ENCODE peak calls at places on chromosomes 4 and X, in eight cellular contexts. V, P, G, W, U, X, F and A are unnamed samples.
A peak's percentile ranks its signal among the peaks of the same experiment; 100 is the strongest.

GRCh38 chr4:18736551-18736950 is 715.0 kb upstream of the LCORL start:
- DNase-seq in F (no peak), U (no peak), G (no peak), X (no peak), V (no peak), W (no peak), P (no peak), A (no peak)

GRCh38 chrX:39204945-39205344 is 403.7 kb downstream of the MID1IP1 start:
- DNase-seq in W (no peak), X (no peak), U (no peak), P (no peak), G (no peak), F (no peak), V (no peak), A (no peak)

GRCh38 chr4:47855350-47855749 is 17.5 kb upstream of the CORIN start:
- DNase-seq in U (no peak), X (no peak), G (no peak), W (no peak), P (no peak), F (no peak), V (no peak), A (no peak)

GRCh38 chrX:18871970-18872369 is 111.9 kb downstream of the PHKA2 start:
- DNase-seq in G (no peak), F (no peak), U (no peak), P (no peak), W (no peak), V (no peak), X (no peak), A (no peak)

GRCh38 chrX:9595131-9595530 is 130.3 kb downstream of the TBL1X start:
- DNase-seq in U (no peak), V (no peak), F (no peak), G (no peak), W (no peak), X (no peak), P (peak; percentile 31), A (no peak)

GRCh38 chr4:179372242-179372641 is 1930.0 kb upstream of the AGA start:
- DNase-seq in U (no peak), G (no peak), F (no peak), W (no peak), X (no peak), V (no peak), P (no peak), A (no peak)

GRCh38 chr4:78131403-78131802 is 74.3 kb downstream of the FRAS1 start:
- DNase-seq in X (no peak), P (peak; percentile 14), F (no peak), W (no peak), U (no peak), V (no peak), G (no peak), A (no peak)

GRCh38 chr4:43242611-43243010 is 350.1 kb downstream of the GRXCR1 start:
- DNase-seq in P (peak; percentile 64), V (no peak), G (no peak), F (no peak), X (no peak), U (no peak), W (no peak), A (no peak)

GRCh38 chr4:107349266-107349665 is 313.2 kb upstream of the DKK2 start:
- DNase-seq in V (no peak), X (peak; percentile 28), G (no peak), F (no peak), P (no peak), W (no peak), U (no peak), A (no peak)

GRCh38 chr4:150960079-150960478 is 55.0 kb downstream of the LRBA start:
- DNase-seq in X (no peak), V (no peak), F (no peak), U (no peak), G (no peak), P (peak; percentile 58), W (no peak), A (no peak)

GRCh38 chrX:47648376-47648775 is 2.0 kb downstream of the ELK1 start:
- DNase-seq in V (no peak), G (no peak), F (no peak), X (no peak), W (peak; percentile 6), P (no peak), U (no peak), A (no peak)

GRCh38 chr4:23962462-23962861 is 72.6 kb upstream of the PPARGC1A start:
- DNase-seq in P (no peak), F (no peak), U (no peak), G (no peak), V (no peak), X (no peak), W (no peak), A (no peak)

DNA sequence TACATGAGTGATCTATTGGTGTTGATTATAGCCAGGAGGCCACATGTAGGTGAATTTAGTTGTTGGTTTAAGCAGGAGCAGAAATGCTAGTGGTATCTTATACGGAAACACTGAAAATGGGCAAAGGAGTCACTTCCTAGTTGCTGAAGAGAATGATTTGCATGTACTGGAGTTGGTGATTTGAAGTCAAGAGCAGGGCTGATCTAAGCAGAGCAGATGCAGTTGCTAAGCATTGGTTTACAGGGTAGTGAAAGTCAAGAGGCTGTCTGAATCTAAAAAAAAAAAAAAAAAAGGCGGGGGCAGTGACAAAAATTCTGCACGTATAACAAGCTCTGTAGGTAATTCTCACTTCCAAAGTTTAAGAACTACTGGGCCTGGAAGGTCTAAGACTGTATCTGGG is 90.4 kb upstream of the HPRT1 start:
- DNase-seq in V (no peak), P (no peak), U (peak; percentile 55), G (no peak), F (no peak), W (no peak), X (no peak), A (peak; percentile 64)
- TF ChIP-seq CTCF in V (no peak), P (no peak), U (no peak), G (no peak), F (no peak), W (no peak), X (no peak), A (no peak)

DNA sequence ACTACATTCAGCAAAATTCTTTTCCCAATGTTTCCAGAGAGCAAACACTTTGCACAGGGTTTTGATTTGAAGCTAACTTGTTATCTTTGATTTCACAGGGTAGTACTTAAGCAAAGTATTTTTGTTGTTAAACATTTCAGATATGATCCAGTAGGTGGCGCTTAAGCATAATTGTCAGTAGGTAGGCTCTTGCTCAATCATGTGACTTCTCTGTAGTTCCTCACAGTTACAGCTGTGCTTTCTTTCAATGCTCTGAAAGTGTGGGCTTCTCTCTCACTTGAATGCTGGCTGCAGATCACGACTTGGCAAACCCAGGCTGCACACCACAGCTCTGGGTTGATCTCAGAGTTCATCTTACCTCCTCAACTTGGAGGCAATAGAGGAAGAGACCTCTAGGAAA is 1016.5 kb downstream of the SH3BGRL start:
- DNase-seq in W (no peak), F (no peak), X (no peak), P (no peak), V (no peak), G (no peak), U (peak; percentile 21), A (peak; percentile 1)
- TF ChIP-seq CTCF in W (no peak), F (no peak), X (peak; percentile 22), P (no peak), V (peak; percentile 48), G (peak; percentile 34), U (peak; percentile 11), A (no peak)

DNA sequence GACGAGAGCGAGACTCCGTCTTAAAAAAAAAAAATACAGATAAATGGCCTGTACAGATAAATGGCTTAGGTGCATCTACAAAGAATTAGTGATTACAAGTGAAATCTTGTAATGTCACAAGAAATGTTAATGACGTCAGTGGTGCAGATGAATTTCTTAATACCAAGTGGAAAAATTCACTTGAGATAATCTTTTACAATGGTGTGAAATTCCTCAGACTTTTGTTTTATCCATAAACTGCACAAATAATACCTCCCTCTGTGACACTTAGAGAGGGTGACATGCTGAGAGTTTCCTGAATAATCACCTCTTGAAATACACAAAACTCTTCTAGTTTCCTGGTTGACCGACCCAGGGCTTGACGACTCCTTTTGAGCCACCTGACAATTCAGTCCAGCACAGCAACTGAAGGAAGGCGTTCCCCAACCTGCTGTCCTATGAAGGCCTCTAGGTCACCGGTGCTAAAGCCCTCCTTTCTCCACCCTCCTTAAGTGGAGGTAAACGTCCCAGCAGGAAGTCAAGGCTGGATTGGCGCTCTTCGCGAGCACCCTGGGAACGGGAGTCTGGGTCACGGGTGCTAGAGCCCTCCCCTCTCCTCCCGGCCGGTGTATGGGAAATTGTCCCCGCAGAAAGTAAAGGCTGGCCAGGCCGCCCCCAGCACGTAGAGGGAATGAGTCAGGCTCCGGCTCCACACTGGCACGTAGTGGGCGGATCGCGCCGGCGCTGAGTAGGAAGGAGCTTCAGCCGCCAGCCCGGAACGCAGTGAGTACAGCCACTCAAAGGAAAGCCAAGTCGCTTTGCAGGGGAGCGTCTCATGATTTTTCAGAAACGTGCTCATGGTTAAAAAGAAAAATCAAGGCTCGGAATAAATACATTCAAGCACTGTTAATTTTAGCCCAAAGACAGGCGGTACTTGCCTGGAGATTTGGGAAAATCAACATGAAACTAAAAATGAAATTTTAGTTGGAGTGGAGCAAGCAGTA is at the start of gene TMEM144:
- DNase-seq in U (peak; percentile 55), W (peak; percentile 92), X (peak; percentile 86), G (peak; percentile 81), F (peak; percentile 91), P (peak; percentile 87), V (peak; percentile 59), A (no peak)
- TF ChIP-seq CTCF in U (no peak), W (no peak), X (no peak), G (no peak), F (peak; percentile 34), P (peak; percentile 8), V (no peak), A (no peak)

DNA sequence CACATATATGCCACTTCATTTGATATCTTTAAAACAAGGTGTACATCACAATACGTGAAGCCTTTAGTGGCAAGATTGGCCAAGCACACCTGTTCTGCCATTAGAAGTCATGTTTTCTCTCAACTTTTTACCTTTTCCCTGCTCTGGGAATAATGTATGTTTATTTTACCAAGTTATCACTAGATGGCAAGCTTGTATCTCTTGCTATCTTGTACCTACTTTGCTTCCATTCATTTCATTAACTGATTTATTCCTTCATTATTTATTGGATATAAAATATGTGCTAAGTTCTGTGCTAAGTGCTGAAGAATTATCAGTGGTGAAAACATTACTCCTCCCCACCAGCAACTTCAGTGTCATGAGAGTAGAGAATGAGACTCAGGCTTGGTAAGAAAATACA is 245.5 kb downstream of the ANK2 start:
- DNase-seq in P (peak; percentile 29), G (no peak), F (no peak), W (no peak), V (no peak), X (no peak), U (no peak), A (no peak)
- TF ChIP-seq CTCF in P (peak; percentile 13), G (no peak), F (no peak), W (no peak), V (no peak), X (no peak), U (no peak), A (no peak)

DNA sequence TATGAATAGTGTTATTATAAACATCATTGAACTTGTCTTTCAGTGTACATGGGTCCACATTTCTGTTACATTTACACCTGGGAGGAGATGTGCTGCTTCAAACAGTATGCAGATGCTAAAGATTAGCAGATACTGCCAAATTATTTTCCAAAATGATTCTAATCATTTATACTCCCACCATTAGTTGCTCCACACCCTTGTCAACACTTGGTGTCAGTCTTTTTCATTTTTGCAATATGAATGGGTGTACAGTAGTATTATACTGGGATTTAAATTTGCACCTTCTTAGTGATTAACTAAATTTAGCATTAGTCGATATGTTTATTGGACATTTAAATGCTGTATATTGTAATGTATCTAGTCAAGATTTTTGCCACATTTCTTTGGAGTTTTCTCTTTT is 131.6 kb upstream of the GRID2 start:
- DNase-seq in G (no peak), X (no peak), P (peak; percentile 19), U (no peak), F (no peak), V (no peak), W (no peak), A (no peak)
- TF ChIP-seq CTCF in G (no peak), X (no peak), P (peak; percentile 39), U (no peak), F (no peak), V (no peak), W (no peak), A (no peak)